ENCODE peak calls at places on chromosomes 4 and X, in eight cellular contexts. One of them, this sample, is unnamed.

GRCh38 chr4:152307669-152308068 is 228.2 kb downstream of the FBXW7 start:
- DNase-seq in thoracic aorta: no peak
- DNase-seq in mucosa of descending colon: no peak
- DNase-seq in 8988T: no peak
- DNase-seq in activated naive CD8-positive, alpha-beta T cell treated with anti-CD3 and anti-CD28 coated beads, Interleukin-2, amount 10 ng/mL, durations not matched to agents 7 days and 5 days: no peak
- DNase-seq in mesothelial cell of epicardium: no peak
- DNase-seq in CD4-positive, alpha-beta memory T cell: no peak
- DNase-seq in heart right ventricle: no peak
- DNase-seq in this sample: no peak

GRCh38 chr4:152784490-152785195 is 4.9 kb downstream of the ARFIP1 start:
- DNase-seq in CD4-positive, alpha-beta memory T cell: no peak
- DNase-seq in 8988T: no peak
- DNase-seq in thoracic aorta: no peak
- DNase-seq in mucosa of descending colon: no peak
- DNase-seq in activated naive CD8-positive, alpha-beta T cell treated with anti-CD3 and anti-CD28 coated beads, Interleukin-2, amount 10 ng/mL, durations not matched to agents 7 days and 5 days: no peak
- DNase-seq in mesothelial cell of epicardium: no peak
- DNase-seq in heart right ventricle: peak
- DNase-seq in this sample: no peak

GRCh38 chr4:78439328-78439727 is 112.2 kb upstream of the ANXA3 start:
- DNase-seq in mucosa of descending colon: no peak
- DNase-seq in mesothelial cell of epicardium: no peak
- DNase-seq in activated naive CD8-positive, alpha-beta T cell treated with anti-CD3 and anti-CD28 coated beads, Interleukin-2, amount 10 ng/mL, durations not matched to agents 7 days and 5 days: no peak
- DNase-seq in 8988T: no peak
- DNase-seq in heart right ventricle: no peak
- DNase-seq in CD4-positive, alpha-beta memory T cell: no peak
- DNase-seq in thoracic aorta: no peak
- DNase-seq in this sample: no peak

GRCh38 chr4:181528570-181529184 is 714.5 kb upstream of the TENM3 start:
- DNase-seq in activated naive CD8-positive, alpha-beta T cell treated with anti-CD3 and anti-CD28 coated beads, Interleukin-2, amount 10 ng/mL, durations not matched to agents 7 days and 5 days: peak
- DNase-seq in 8988T: peak
- DNase-seq in mesothelial cell of epicardium: peak
- DNase-seq in thoracic aorta: no peak
- DNase-seq in mucosa of descending colon: peak
- DNase-seq in CD4-positive, alpha-beta memory T cell: no peak
- DNase-seq in heart right ventricle: peak
- DNase-seq in this sample: no peak

GRCh38 chr4:8216443-8217245 is 17.6 kb downstream of the SH3TC1 start:
- DNase-seq in mucosa of descending colon: no peak
- DNase-seq in heart right ventricle: no peak
- DNase-seq in CD4-positive, alpha-beta memory T cell: no peak
- DNase-seq in activated naive CD8-positive, alpha-beta T cell treated with anti-CD3 and anti-CD28 coated beads, Interleukin-2, amount 10 ng/mL, durations not matched to agents 7 days and 5 days: no peak
- DNase-seq in mesothelial cell of epicardium: no peak
- DNase-seq in 8988T: no peak
- DNase-seq in thoracic aorta: no peak
- DNase-seq in this sample: no peak

GRCh38 chr4:73661646-73662119 is 41.4 kb upstream of the RASSF6 start:
- DNase-seq in 8988T: no peak
- DNase-seq in heart right ventricle: no peak
- DNase-seq in activated naive CD8-positive, alpha-beta T cell treated with anti-CD3 and anti-CD28 coated beads, Interleukin-2, amount 10 ng/mL, durations not matched to agents 7 days and 5 days: no peak
- DNase-seq in mesothelial cell of epicardium: no peak
- DNase-seq in thoracic aorta: no peak
- DNase-seq in CD4-positive, alpha-beta memory T cell: no peak
- DNase-seq in mucosa of descending colon: no peak
- DNase-seq in this sample: no peak

GRCh38 chr4:114015444-114015899 is 36.0 kb upstream of the ARSJ start:
- DNase-seq in mucosa of descending colon: no peak
- DNase-seq in heart right ventricle: no peak
- DNase-seq in activated naive CD8-positive, alpha-beta T cell treated with anti-CD3 and anti-CD28 coated beads, Interleukin-2, amount 10 ng/mL, durations not matched to agents 7 days and 5 days: no peak
- DNase-seq in thoracic aorta: no peak
- DNase-seq in CD4-positive, alpha-beta memory T cell: no peak
- DNase-seq in 8988T: no peak
- DNase-seq in mesothelial cell of epicardium: no peak
- DNase-seq in this sample: no peak

GRCh38 chr4:2280531-2281300 is 18.8 kb upstream of the MXD4 start:
- DNase-seq in mucosa of descending colon: no peak
- DNase-seq in activated naive CD8-positive, alpha-beta T cell treated with anti-CD3 and anti-CD28 coated beads, Interleukin-2, amount 10 ng/mL, durations not matched to agents 7 days and 5 days: no peak
- DNase-seq in heart right ventricle: no peak
- DNase-seq in CD4-positive, alpha-beta memory T cell: no peak
- DNase-seq in thoracic aorta: no peak
- DNase-seq in mesothelial cell of epicardium: no peak
- DNase-seq in 8988T: no peak
- DNase-seq in this sample: no peak

GRCh38 chr4:186760576-186760975 is 36.9 kb upstream of the FAT1 start:
- DNase-seq in 8988T: no peak
- DNase-seq in mucosa of descending colon: no peak
- DNase-seq in heart right ventricle: no peak
- DNase-seq in CD4-positive, alpha-beta memory T cell: no peak
- DNase-seq in activated naive CD8-positive, alpha-beta T cell treated with anti-CD3 and anti-CD28 coated beads, Interleukin-2, amount 10 ng/mL, durations not matched to agents 7 days and 5 days: no peak
- DNase-seq in mesothelial cell of epicardium: no peak
- DNase-seq in thoracic aorta: no peak
- DNase-seq in this sample: no peak

GRCh38 chr4:26746742-26747351 is 113.8 kb upstream of the STIM2 start:
- DNase-seq in thoracic aorta: no peak
- DNase-seq in mesothelial cell of epicardium: no peak
- DNase-seq in 8988T: no peak
- DNase-seq in heart right ventricle: no peak
- DNase-seq in CD4-positive, alpha-beta memory T cell: no peak
- DNase-seq in activated naive CD8-positive, alpha-beta T cell treated with anti-CD3 and anti-CD28 coated beads, Interleukin-2, amount 10 ng/mL, durations not matched to agents 7 days and 5 days: no peak
- DNase-seq in mucosa of descending colon: no peak
- DNase-seq in this sample: no peak

GRCh38 chr4:158652920-158653319 is 18.8 kb downstream of the C4orf46 start:
- DNase-seq in thoracic aorta: no peak
- DNase-seq in mesothelial cell of epicardium: no peak
- DNase-seq in 8988T: no peak
- DNase-seq in CD4-positive, alpha-beta memory T cell: no peak
- DNase-seq in heart right ventricle: no peak
- DNase-seq in mucosa of descending colon: no peak
- DNase-seq in activated naive CD8-positive, alpha-beta T cell treated with anti-CD3 and anti-CD28 coated beads, Interleukin-2, amount 10 ng/mL, durations not matched to agents 7 days and 5 days: no peak
- DNase-seq in this sample: no peak

GRCh38 chrX:9638871-9639270 is 126.8 kb downstream of the GPR143 start:
- DNase-seq in thoracic aorta: no peak
- DNase-seq in activated naive CD8-positive, alpha-beta T cell treated with anti-CD3 and anti-CD28 coated beads, Interleukin-2, amount 10 ng/mL, durations not matched to agents 7 days and 5 days: no peak
- DNase-seq in 8988T: no peak
- DNase-seq in mucosa of descending colon: no peak
- DNase-seq in heart right ventricle: no peak
- DNase-seq in mesothelial cell of epicardium: no peak
- DNase-seq in CD4-positive, alpha-beta memory T cell: no peak
- DNase-seq in this sample: no peak

GRCh38 chr4:26330186-26330787 is 9.5 kb downstream of the RBPJ start:
- DNase-seq in CD4-positive, alpha-beta memory T cell: peak
- DNase-seq in heart right ventricle: no peak
- DNase-seq in 8988T: no peak
- DNase-seq in activated naive CD8-positive, alpha-beta T cell treated with anti-CD3 and anti-CD28 coated beads, Interleukin-2, amount 10 ng/mL, durations not matched to agents 7 days and 5 days: no peak
- DNase-seq in mesothelial cell of epicardium: no peak
- DNase-seq in thoracic aorta: no peak
- DNase-seq in mucosa of descending colon: no peak
- DNase-seq in this sample: no peak

GRCh38 chr4:124173892-124174291 is 538.6 kb downstream of the ANKRD50 start:
- DNase-seq in heart right ventricle: no peak
- DNase-seq in thoracic aorta: no peak
- DNase-seq in mesothelial cell of epicardium: no peak
- DNase-seq in 8988T: no peak
- DNase-seq in mucosa of descending colon: no peak
- DNase-seq in activated naive CD8-positive, alpha-beta T cell treated with anti-CD3 and anti-CD28 coated beads, Interleukin-2, amount 10 ng/mL, durations not matched to agents 7 days and 5 days: no peak
- DNase-seq in CD4-positive, alpha-beta memory T cell: no peak
- DNase-seq in this sample: no peak

GRCh38 chrX:34653811-34654210 is 3.3 kb downstream of the TMEM47 start:
- DNase-seq in mesothelial cell of epicardium: no peak
- DNase-seq in mucosa of descending colon: no peak
- DNase-seq in heart right ventricle: no peak
- DNase-seq in CD4-positive, alpha-beta memory T cell: no peak
- DNase-seq in activated naive CD8-positive, alpha-beta T cell treated with anti-CD3 and anti-CD28 coated beads, Interleukin-2, amount 10 ng/mL, durations not matched to agents 7 days and 5 days: no peak
- DNase-seq in thoracic aorta: no peak
- DNase-seq in 8988T: no peak
- DNase-seq in this sample: no peak

GRCh38 chrX:21741378-21741777 is 16.5 kb downstream of the SMPX start:
- DNase-seq in heart right ventricle: no peak
- DNase-seq in activated naive CD8-positive, alpha-beta T cell treated with anti-CD3 and anti-CD28 coated beads, Interleukin-2, amount 10 ng/mL, durations not matched to agents 7 days and 5 days: no peak
- DNase-seq in mucosa of descending colon: no peak
- DNase-seq in 8988T: no peak
- DNase-seq in mesothelial cell of epicardium: no peak
- DNase-seq in thoracic aorta: no peak
- DNase-seq in CD4-positive, alpha-beta memory T cell: no peak
- DNase-seq in this sample: no peak

GRCh38 chrX:41759817-41760216 is 35.8 kb downstream of the GPR82 start:
- DNase-seq in CD4-positive, alpha-beta memory T cell: no peak
- DNase-seq in mucosa of descending colon: no peak
- DNase-seq in mesothelial cell of epicardium: no peak
- DNase-seq in 8988T: no peak
- DNase-seq in heart right ventricle: no peak
- DNase-seq in thoracic aorta: no peak
- DNase-seq in activated naive CD8-positive, alpha-beta T cell treated with anti-CD3 and anti-CD28 coated beads, Interleukin-2, amount 10 ng/mL, durations not matched to agents 7 days and 5 days: no peak
- DNase-seq in this sample: no peak

GRCh38 chr4:26323807-26324206 is 3.0 kb downstream of the RBPJ start:
- DNase-seq in heart right ventricle: no peak
- DNase-seq in mucosa of descending colon: no peak
- DNase-seq in activated naive CD8-positive, alpha-beta T cell treated with anti-CD3 and anti-CD28 coated beads, Interleukin-2, amount 10 ng/mL, durations not matched to agents 7 days and 5 days: no peak
- DNase-seq in 8988T: no peak
- DNase-seq in mesothelial cell of epicardium: no peak
- DNase-seq in CD4-positive, alpha-beta memory T cell: no peak
- DNase-seq in thoracic aorta: no peak
- DNase-seq in this sample: no peak

GRCh38 chr4:72451349-72451748 is 117.7 kb downstream of the ADAMTS3 start:
- DNase-seq in heart right ventricle: peak
- DNase-seq in CD4-positive, alpha-beta memory T cell: no peak
- DNase-seq in mesothelial cell of epicardium: no peak
- DNase-seq in thoracic aorta: no peak
- DNase-seq in 8988T: no peak
- DNase-seq in activated naive CD8-positive, alpha-beta T cell treated with anti-CD3 and anti-CD28 coated beads, Interleukin-2, amount 10 ng/mL, durations not matched to agents 7 days and 5 days: no peak
- DNase-seq in mucosa of descending colon: no peak
- DNase-seq in this sample: no peak

GRCh38 chrX:134782796-134783195 is 124.5 kb upstream of the PLAC1 start:
- DNase-seq in 8988T: no peak
- DNase-seq in mesothelial cell of epicardium: no peak
- DNase-seq in thoracic aorta: no peak
- DNase-seq in CD4-positive, alpha-beta memory T cell: no peak
- DNase-seq in mucosa of descending colon: no peak
- DNase-seq in activated naive CD8-positive, alpha-beta T cell treated with anti-CD3 and anti-CD28 coated beads, Interleukin-2, amount 10 ng/mL, durations not matched to agents 7 days and 5 days: no peak
- DNase-seq in heart right ventricle: no peak
- DNase-seq in this sample: no peak

GRCh38 chr4:95889662-95890061 is 49.8 kb downstream of the PDHA2 start:
- DNase-seq in thoracic aorta: no peak
- DNase-seq in 8988T: no peak
- DNase-seq in mucosa of descending colon: no peak
- DNase-seq in mesothelial cell of epicardium: no peak
- DNase-seq in heart right ventricle: no peak
- DNase-seq in CD4-positive, alpha-beta memory T cell: no peak
- DNase-seq in activated naive CD8-positive, alpha-beta T cell treated with anti-CD3 and anti-CD28 coated beads, Interleukin-2, amount 10 ng/mL, durations not matched to agents 7 days and 5 days: no peak
- DNase-seq in this sample: no peak

GRCh38 chr4:48133668-48134444 is at the start of gene TXK:
- DNase-seq in mucosa of descending colon: no peak
- DNase-seq in mesothelial cell of epicardium: no peak
- DNase-seq in activated naive CD8-positive, alpha-beta T cell treated with anti-CD3 and anti-CD28 coated beads, Interleukin-2, amount 10 ng/mL, durations not matched to agents 7 days and 5 days: no peak
- DNase-seq in 8988T: no peak
- DNase-seq in heart right ventricle: peak
- DNase-seq in CD4-positive, alpha-beta memory T cell: peak
- DNase-seq in thoracic aorta: no peak
- DNase-seq in this sample: no peak

GRCh38 chr4:83114576-83114975 is at the start of gene PLAC8:
- DNase-seq in mucosa of descending colon: no peak
- DNase-seq in heart right ventricle: no peak
- DNase-seq in 8988T: no peak
- DNase-seq in activated naive CD8-positive, alpha-beta T cell treated with anti-CD3 and anti-CD28 coated beads, Interleukin-2, amount 10 ng/mL, durations not matched to agents 7 days and 5 days: no peak
- DNase-seq in thoracic aorta: no peak
- DNase-seq in mesothelial cell of epicardium: no peak
- DNase-seq in CD4-positive, alpha-beta memory T cell: peak
- DNase-seq in this sample: no peak

GRCh38 chr4:23171971-23172370 is 479.2 kb downstream of the GBA3 start:
- DNase-seq in 8988T: no peak
- DNase-seq in mucosa of descending colon: no peak
- DNase-seq in CD4-positive, alpha-beta memory T cell: no peak
- DNase-seq in heart right ventricle: no peak
- DNase-seq in mesothelial cell of epicardium: no peak
- DNase-seq in activated naive CD8-positive, alpha-beta T cell treated with anti-CD3 and anti-CD28 coated beads, Interleukin-2, amount 10 ng/mL, durations not matched to agents 7 days and 5 days: no peak
- DNase-seq in thoracic aorta: no peak
- DNase-seq in this sample: no peak

GRCh38 chr4:147546341-147546740 is 65.4 kb downstream of the EDNRA start:
- DNase-seq in heart right ventricle: no peak
- DNase-seq in mucosa of descending colon: no peak
- DNase-seq in activated naive CD8-positive, alpha-beta T cell treated with anti-CD3 and anti-CD28 coated beads, Interleukin-2, amount 10 ng/mL, durations not matched to agents 7 days and 5 days: no peak
- DNase-seq in mesothelial cell of epicardium: no peak
- DNase-seq in CD4-positive, alpha-beta memory T cell: no peak
- DNase-seq in 8988T: no peak
- DNase-seq in thoracic aorta: no peak
- DNase-seq in this sample: no peak

GRCh38 chr4:98838528-98838927 is 90.4 kb downstream of the EIF4E start:
- DNase-seq in thoracic aorta: no peak
- DNase-seq in 8988T: no peak
- DNase-seq in mucosa of descending colon: no peak
- DNase-seq in heart right ventricle: no peak
- DNase-seq in mesothelial cell of epicardium: no peak
- DNase-seq in CD4-positive, alpha-beta memory T cell: no peak
- DNase-seq in activated naive CD8-positive, alpha-beta T cell treated with anti-CD3 and anti-CD28 coated beads, Interleukin-2, amount 10 ng/mL, durations not matched to agents 7 days and 5 days: no peak
- DNase-seq in this sample: peak

GRCh38 chr4:108141213-108142045 is 27.3 kb downstream of the LEF1 start:
- DNase-seq in activated naive CD8-positive, alpha-beta T cell treated with anti-CD3 and anti-CD28 coated beads, Interleukin-2, amount 10 ng/mL, durations not matched to agents 7 days and 5 days: peak
- DNase-seq in 8988T: no peak
- DNase-seq in heart right ventricle: no peak
- DNase-seq in mesothelial cell of epicardium: no peak
- DNase-seq in CD4-positive, alpha-beta memory T cell: no peak
- DNase-seq in thoracic aorta: no peak
- DNase-seq in mucosa of descending colon: no peak
- DNase-seq in this sample: no peak

GRCh38 chrX:13923289-13923688 is 106.4 kb upstream of the GPM6B start:
- DNase-seq in 8988T: no peak
- DNase-seq in heart right ventricle: no peak
- DNase-seq in thoracic aorta: no peak
- DNase-seq in CD4-positive, alpha-beta memory T cell: no peak
- DNase-seq in activated naive CD8-positive, alpha-beta T cell treated with anti-CD3 and anti-CD28 coated beads, Interleukin-2, amount 10 ng/mL, durations not matched to agents 7 days and 5 days: no peak
- DNase-seq in mesothelial cell of epicardium: no peak
- DNase-seq in mucosa of descending colon: no peak
- DNase-seq in this sample: no peak